ENCODE peak calls at places on chromosomes 1 and 21, in four cellular contexts. One of them, this sample, is unnamed.

GRCh38 chr1:181482521-181483083 is 715 bp upstream of the CACNA1E start:
- DNase-seq in ovary: no peak
- DNase-seq in type B pancreatic cell: peak
- DNase-seq in left ventricle myocardium inferior: no peak
- DNase-seq in this sample: peak

GRCh38 chr1:160664573-160665051 is 17.8 kb upstream of the SLAMF1 start:
- DNase-seq in ovary: no peak
- DNase-seq in type B pancreatic cell: no peak
- DNase-seq in left ventricle myocardium inferior: no peak
- DNase-seq in this sample: no peak

GRCh38 chr21:35375115-35375514 is 326.0 kb upstream of the RUNX1 start:
- DNase-seq in ovary: no peak
- DNase-seq in type B pancreatic cell: no peak
- DNase-seq in left ventricle myocardium inferior: no peak
- DNase-seq in this sample: no peak

GRCh38 chr1:75133754-75134655 is at the start of gene LHX8:
- DNase-seq in ovary: no peak
- DNase-seq in type B pancreatic cell: no peak
- DNase-seq in left ventricle myocardium inferior: no peak
- DNase-seq in this sample: no peak

GRCh38 chr1:150877220-150877516 is 769 bp upstream of the ARNT start:
- DNase-seq in ovary: no peak
- DNase-seq in type B pancreatic cell: no peak
- DNase-seq in left ventricle myocardium inferior: no peak
- DNase-seq in this sample: no peak

GRCh38 chr1:230822092-230822581 is 46.2 kb downstream of the C1orf198 start:
- DNase-seq in ovary: no peak
- DNase-seq in type B pancreatic cell: peak
- DNase-seq in left ventricle myocardium inferior: peak
- DNase-seq in this sample: no peak

GRCh38 chr1:175822575-175822974 is 79.2 kb upstream of the TNR start:
- DNase-seq in ovary: no peak
- DNase-seq in type B pancreatic cell: no peak
- DNase-seq in left ventricle myocardium inferior: no peak
- DNase-seq in this sample: no peak

GRCh38 chr1:98661544-98662353 is at the start of gene SNX7:
- DNase-seq in ovary: peak
- DNase-seq in type B pancreatic cell: peak
- DNase-seq in left ventricle myocardium inferior: peak
- DNase-seq in this sample: peak

GRCh38 chr21:35223480-35224156 is 174.5 kb upstream of the RUNX1 start:
- DNase-seq in ovary: no peak
- DNase-seq in type B pancreatic cell: no peak
- DNase-seq in left ventricle myocardium inferior: no peak
- DNase-seq in this sample: no peak

GRCh38 chr1:108852141-108852540 is 4.8 kb downstream of the AKNAD1 start:
- DNase-seq in ovary: no peak
- DNase-seq in type B pancreatic cell: no peak
- DNase-seq in left ventricle myocardium inferior: no peak
- DNase-seq in this sample: no peak

GRCh38 chr1:192401832-192402231 is 85.0 kb downstream of the RGS21 start:
- DNase-seq in ovary: no peak
- DNase-seq in type B pancreatic cell: no peak
- DNase-seq in left ventricle myocardium inferior: no peak
- DNase-seq in this sample: no peak

GRCh38 chr1:40948741-40949528 is 30.6 kb upstream of the CTPS1 start:
- DNase-seq in ovary: no peak
- DNase-seq in type B pancreatic cell: no peak
- DNase-seq in left ventricle myocardium inferior: no peak
- DNase-seq in this sample: peak

GRCh38 chr1:214636436-214636835 is 33.4 kb downstream of the CENPF start:
- DNase-seq in ovary: no peak
- DNase-seq in type B pancreatic cell: no peak
- DNase-seq in left ventricle myocardium inferior: no peak
- DNase-seq in this sample: no peak

GRCh38 chr1:247334378-247335133 is 2.9 kb upstream of the ZNF496 start:
- DNase-seq in ovary: no peak
- DNase-seq in type B pancreatic cell: no peak
- DNase-seq in left ventricle myocardium inferior: no peak
- DNase-seq in this sample: no peak

GRCh38 chr1:206722751-206723499 is 38.2 kb downstream of the MAPKAPK2 start:
- DNase-seq in ovary: no peak
- DNase-seq in type B pancreatic cell: no peak
- DNase-seq in left ventricle myocardium inferior: no peak
- DNase-seq in this sample: no peak

GRCh38 chr1:19676438-19676922 is 11.8 kb downstream of the HTR6 start:
- DNase-seq in ovary: peak
- DNase-seq in type B pancreatic cell: no peak
- DNase-seq in left ventricle myocardium inferior: peak
- DNase-seq in this sample: peak

GRCh38 chr1:85672031-85672430 is 36.2 kb downstream of the ZNHIT6 start:
- DNase-seq in ovary: no peak
- DNase-seq in type B pancreatic cell: no peak
- DNase-seq in left ventricle myocardium inferior: no peak
- DNase-seq in this sample: no peak

GRCh38 chr1:240151126-240151735 is 59.5 kb downstream of the FMN2 start:
- DNase-seq in ovary: no peak
- DNase-seq in type B pancreatic cell: no peak
- DNase-seq in left ventricle myocardium inferior: no peak
- DNase-seq in this sample: no peak

GRCh38 chr1:17392199-17392740 is 20.3 kb downstream of the PADI6 start:
- DNase-seq in ovary: no peak
- DNase-seq in type B pancreatic cell: no peak
- DNase-seq in left ventricle myocardium inferior: no peak
- DNase-seq in this sample: no peak

GRCh38 chr1:67853704-67854103 is 20.4 kb upstream of the GNG12 start:
- DNase-seq in ovary: peak
- DNase-seq in type B pancreatic cell: peak
- DNase-seq in left ventricle myocardium inferior: peak
- DNase-seq in this sample: peak

GRCh38 chr1:26959722-26960624 is at the start of gene KDF1:
- DNase-seq in ovary: no peak
- DNase-seq in type B pancreatic cell: peak
- DNase-seq in left ventricle myocardium inferior: no peak
- DNase-seq in this sample: no peak

GRCh38 chr1:41779350-41779749 is 139.4 kb downstream of the HIVEP3 start:
- DNase-seq in ovary: no peak
- DNase-seq in type B pancreatic cell: no peak
- DNase-seq in left ventricle myocardium inferior: no peak
- DNase-seq in this sample: no peak

DNA sequence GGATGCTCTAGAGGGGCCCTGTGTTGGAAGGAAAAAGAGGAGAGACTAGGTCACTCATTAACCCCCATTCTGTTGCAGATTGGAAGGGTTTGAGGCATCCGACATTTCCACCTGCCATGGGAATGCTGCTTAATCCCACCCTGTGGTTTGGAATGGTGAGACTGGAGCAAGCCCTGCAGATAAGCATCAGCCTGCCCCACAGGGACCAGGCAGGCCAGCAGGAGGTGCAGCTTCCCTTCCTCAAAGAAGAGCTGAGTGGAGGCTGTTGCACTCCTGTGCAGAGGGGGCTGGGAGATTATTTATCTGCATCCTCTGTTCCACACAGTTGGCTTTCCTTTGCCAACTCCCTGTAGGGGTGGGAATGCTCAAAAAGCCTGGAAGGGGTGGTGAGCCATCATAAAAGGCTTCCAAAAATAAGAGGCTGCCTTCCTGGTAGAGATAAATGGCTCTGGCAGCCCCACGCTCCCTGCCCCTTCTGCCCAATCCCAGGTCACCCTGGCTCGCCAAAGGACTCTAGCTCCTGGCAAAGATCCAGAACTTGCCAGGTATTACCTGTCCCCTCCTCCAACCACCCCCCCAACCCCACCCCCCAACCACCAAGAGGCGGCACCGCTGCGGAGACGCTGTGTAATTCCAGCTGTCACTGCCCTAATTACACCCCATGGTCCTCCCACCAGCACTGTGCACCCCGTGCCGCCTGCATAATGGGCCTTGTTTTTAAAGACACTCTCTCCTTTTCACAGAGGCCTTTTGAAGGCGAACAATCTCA is 83.0 kb upstream of the ZC3H12A start:
- DNase-seq in ovary: no peak
- DNase-seq in type B pancreatic cell: no peak
- DNase-seq in left ventricle myocardium inferior: no peak
- DNase-seq in this sample: no peak
- TF ChIP-seq CTCF in ovary: no peak
- TF ChIP-seq CTCF in type B pancreatic cell: peak
- TF ChIP-seq CTCF in left ventricle myocardium inferior: no peak
- TF ChIP-seq CTCF in this sample: no peak

GRCh38 chr1:166730299-166730888 is 108.9 kb upstream of the POGK start:
- DNase-seq in ovary: no peak
- DNase-seq in type B pancreatic cell: no peak
- DNase-seq in left ventricle myocardium inferior: no peak
- DNase-seq in this sample: no peak
- TF ChIP-seq CTCF in ovary: no peak
- TF ChIP-seq CTCF in type B pancreatic cell: no peak
- TF ChIP-seq CTCF in left ventricle myocardium inferior: no peak
- TF ChIP-seq CTCF in this sample: no peak

GRCh38 chr1:32786856-32787255 is 30.3 kb downstream of the YARS1 start:
- DNase-seq in ovary: no peak
- DNase-seq in type B pancreatic cell: no peak
- DNase-seq in left ventricle myocardium inferior: no peak
- DNase-seq in this sample: no peak
- TF ChIP-seq CTCF in ovary: no peak
- TF ChIP-seq CTCF in type B pancreatic cell: peak
- TF ChIP-seq CTCF in left ventricle myocardium inferior: peak
- TF ChIP-seq CTCF in this sample: no peak

GRCh38 chr1:89841507-89841906 is 20.7 kb downstream of the LRRC8D start:
- DNase-seq in ovary: no peak
- DNase-seq in type B pancreatic cell: no peak
- DNase-seq in left ventricle myocardium inferior: no peak
- DNase-seq in this sample: no peak

GRCh38 chr1:89844860-89845259 is 24.0 kb downstream of the LRRC8D start:
- DNase-seq in ovary: no peak
- DNase-seq in type B pancreatic cell: no peak
- DNase-seq in left ventricle myocardium inferior: no peak
- DNase-seq in this sample: no peak

GRCh38 chr1:89842547-89843278 is 21.9 kb downstream of the LRRC8D start:
- DNase-seq in ovary: no peak
- DNase-seq in type B pancreatic cell: no peak
- DNase-seq in left ventricle myocardium inferior: no peak
- DNase-seq in this sample: peak

GRCh38 chr1:89844236-89844807 is 23.5 kb downstream of the LRRC8D start:
- DNase-seq in ovary: no peak
- DNase-seq in type B pancreatic cell: no peak
- DNase-seq in left ventricle myocardium inferior: no peak
- DNase-seq in this sample: peak

GRCh38 chr1:89843279-89844121 is 22.7 kb downstream of the LRRC8D start:
- DNase-seq in ovary: peak
- DNase-seq in type B pancreatic cell: peak
- DNase-seq in left ventricle myocardium inferior: peak
- DNase-seq in this sample: peak
- TF ChIP-seq CTCF in ovary: peak
- TF ChIP-seq CTCF in type B pancreatic cell: peak
- TF ChIP-seq CTCF in left ventricle myocardium inferior: peak
- TF ChIP-seq CTCF in this sample: peak

GRCh38 chr1:52901384-52901783 is 20.2 kb downstream of the ECHDC2 start:
- DNase-seq in ovary: no peak
- DNase-seq in type B pancreatic cell: no peak
- DNase-seq in left ventricle myocardium inferior: no peak
- DNase-seq in this sample: no peak
- TF ChIP-seq CTCF in ovary: no peak
- TF ChIP-seq CTCF in type B pancreatic cell: no peak
- TF ChIP-seq CTCF in left ventricle myocardium inferior: peak
- TF ChIP-seq CTCF in this sample: no peak

GRCh38 chr1:92739669-92740524 is 45.0 kb downstream of the EVI5 start:
- DNase-seq in ovary: no peak
- DNase-seq in type B pancreatic cell: no peak
- DNase-seq in left ventricle myocardium inferior: no peak
- DNase-seq in this sample: no peak

DNA sequence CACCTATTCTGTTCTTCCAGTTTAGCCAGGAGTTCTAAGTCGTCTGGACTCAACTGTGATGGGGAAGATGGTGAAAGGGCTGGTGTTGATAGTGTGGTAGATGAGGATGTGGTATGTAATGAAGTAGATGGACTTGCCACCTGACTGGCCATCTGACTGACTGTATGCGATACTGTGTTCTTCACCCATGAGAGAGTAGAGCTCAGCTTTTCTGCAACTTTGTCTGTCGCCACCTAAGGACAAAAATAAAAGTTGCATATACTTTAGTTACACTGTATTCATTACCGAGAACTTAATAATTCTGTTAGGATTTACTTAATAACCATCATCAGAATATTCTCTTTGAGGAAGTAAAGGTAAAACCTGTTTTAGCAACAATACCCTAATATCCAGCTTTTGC is 48.5 kb downstream of the EVI5 start:
- DNase-seq in ovary: no peak
- DNase-seq in type B pancreatic cell: no peak
- DNase-seq in left ventricle myocardium inferior: no peak
- DNase-seq in this sample: no peak
- TF ChIP-seq CTCF in ovary: no peak
- TF ChIP-seq CTCF in type B pancreatic cell: peak
- TF ChIP-seq CTCF in left ventricle myocardium inferior: peak
- TF ChIP-seq CTCF in this sample: peak

GRCh38 chr1:188070848-188071247 is 1242.1 kb downstream of the PLA2G4A start:
- DNase-seq in ovary: no peak
- DNase-seq in type B pancreatic cell: no peak
- DNase-seq in left ventricle myocardium inferior: no peak
- DNase-seq in this sample: no peak
- TF ChIP-seq CTCF in ovary: no peak
- TF ChIP-seq CTCF in type B pancreatic cell: no peak
- TF ChIP-seq CTCF in left ventricle myocardium inferior: no peak
- TF ChIP-seq CTCF in this sample: no peak

This sample was measured in GM10248.